ENCODE peak calls at places on chromosome X, in six cellular contexts. C is GM12865; P is brain microvascular endothelial cell; N is hypothalamus; G is activated naive CD4-positive, alpha-beta T cell treated with anti-CD3 and anti-CD28 coated beads for 36 hours; H is HTR-8/SVneo. L is an unnamed sample.

GRCh38 chrX:24231169-24231568 is 81.6 kb downstream of the ZFX start:
- DNase-seq in C (peak; percentile 66), P (peak; percentile 94), N (no peak), G (no peak), H (peak; percentile 90), L (peak; percentile 44)

GRCh38 chrX:153925387-153925738 is 701 bp downstream of the ARHGAP4 start:
- DNase-seq in C (peak; percentile 81), P (no peak), N (no peak), G (peak; percentile 27), H (no peak), L (no peak)

GRCh38 chrX:110087485-110088356 is 84.8 kb downstream of the TMEM164 start:
- DNase-seq in C (no peak), P (peak; percentile 91), N (no peak), G (peak; percentile 21), H (peak; percentile 9), L (peak; percentile 71)

GRCh38 chrX:65644621-65645287 is 22.7 kb upstream of the MSN start:
- DNase-seq in C (no peak), P (peak; percentile 61), N (no peak), G (peak; percentile 44), H (peak; percentile 48), L (peak; percentile 80)

GRCh38 chrX:22699591-22700091 is 300.1 kb upstream of the DDX53 start:
- DNase-seq in C (no peak), P (peak; percentile 6), N (no peak), G (no peak), H (peak; percentile 25), L (no peak)

GRCh38 chrX:73525928-73526690 is 36.9 kb upstream of the CHIC1 start:
- DNase-seq in C (no peak), P (no peak), N (no peak), G (no peak), H (no peak), L (no peak)

GRCh38 chrX:20364238-20364637 is 97.5 kb upstream of the RPS6KA3 start:
- DNase-seq in C (no peak), P (no peak), N (no peak), G (no peak), H (no peak), L (no peak)

GRCh38 chrX:20253232-20253543 is 13.5 kb downstream of the RPS6KA3 start:
- DNase-seq in C (no peak), P (no peak), N (no peak), G (no peak), H (no peak), L (no peak)

GRCh38 chrX:6021316-6022091 is 207.2 kb downstream of the NLGN4X start:
- DNase-seq in C (peak; percentile 37), P (peak; percentile 25), N (no peak), G (peak; percentile 41), H (no peak), L (peak; percentile 23)

GRCh38 chrX:129540725-129541184 is 696 bp downstream of the OCRL start:
- DNase-seq in C (no peak), P (no peak), N (no peak), G (no peak), H (no peak), L (peak; percentile 25)

GRCh38 chrX:45815389-45815788 is 614.7 kb upstream of the DIPK2B start:
- DNase-seq in C (no peak), P (no peak), N (no peak), G (no peak), H (no peak), L (no peak)

GRCh38 chrX:139724626-139725025 is 16.7 kb upstream of the MCF2 start:
- DNase-seq in C (no peak), P (no peak), N (no peak), G (no peak), H (no peak), L (no peak)

GRCh38 chrX:30141966-30142365 is 73.4 kb upstream of the MAGEB2 start:
- DNase-seq in C (peak; percentile 63), P (peak; percentile 34), N (no peak), G (peak; percentile 6), H (no peak), L (peak; percentile 3)

GRCh38 chrX:109793191-109793590 is 60.1 kb upstream of the ACSL4 start:
- DNase-seq in C (no peak), P (no peak), N (no peak), G (no peak), H (no peak), L (no peak)

GRCh38 chrX:143873343-143873742 is 10.5 kb upstream of the UBE2NL start:
- DNase-seq in C (no peak), P (no peak), N (no peak), G (no peak), H (no peak), L (no peak)

GRCh38 chrX:110418220-110418856 is 59.7 kb downstream of the RTL9 start:
- DNase-seq in C (no peak), P (peak; percentile 54), N (no peak), G (no peak), H (no peak), L (peak; percentile 59)

GRCh38 chrX:16797358-16797757 is 11.1 kb downstream of the TXLNG start:
- DNase-seq in C (no peak), P (no peak), N (no peak), G (no peak), H (no peak), L (no peak)

GRCh38 chrX:85493821-85494220 is 114.4 kb upstream of the POF1B start:
- DNase-seq in C (no peak), P (no peak), N (no peak), G (no peak), H (no peak), L (no peak)

GRCh38 chrX:82813671-82814078 is 694.4 kb upstream of the POU3F4 start:
- DNase-seq in C (no peak), P (peak; percentile 0), N (no peak), G (no peak), H (peak; percentile 11), L (peak; percentile 22)

GRCh38 chrX:3166670-3167455 is 125.6 kb downstream of the ARSF start:
- DNase-seq in C (no peak), P (no peak), N (no peak), G (no peak), H (no peak), L (no peak)

GRCh38 chrX:111095974-111096870 is at the start of gene PAK3:
- DNase-seq in C (no peak), P (peak; percentile 7), N (no peak), G (peak; percentile 20), H (peak; percentile 24), L (no peak)

GRCh38 chrX:24594531-24594930 is 52.6 kb downstream of the PCYT1B start:
- DNase-seq in C (no peak), P (no peak), N (no peak), G (no peak), H (no peak), L (no peak)

GRCh38 chrX:54246866-54247265 is 63.8 kb upstream of the FAM120C start:
- DNase-seq in C (no peak), P (no peak), N (no peak), G (no peak), H (no peak), L (no peak)

GRCh38 chrX:10404435-10404834 is 215.9 kb downstream of the MID1 start:
- DNase-seq in C (no peak), P (no peak), N (no peak), G (no peak), H (no peak), L (no peak)

GRCh38 chrX:129091097-129091496 is 432.2 kb downstream of the SMARCA1 start:
- DNase-seq in C (no peak), P (no peak), N (no peak), G (no peak), H (no peak), L (no peak)

GRCh38 chrX:107442914-107443527 is 6.4 kb upstream of the FRMPD3 start:
- DNase-seq in C (no peak), P (no peak), N (no peak), G (no peak), H (no peak), L (no peak)

GRCh38 chrX:99266255-99266654 is 1143.8 kb downstream of the PCDH19 start:
- DNase-seq in C (no peak), P (no peak), N (no peak), G (no peak), H (no peak), L (no peak)

GRCh38 chrX:23884427-23885024 is 23.2 kb downstream of the APOO start:
- DNase-seq in C (no peak), P (peak; percentile 65), N (no peak), G (no peak), H (peak; percentile 56), L (no peak)

L was measured in A549.